ENCODE peak calls at places on chromosomes 16 and 17, in four cellular contexts. G, E, F and Q are unnamed samples.

GRCh38 chr17:82117139-82118090 is 19.4 kb upstream of the FASN start:
- DNase-seq in G (no peak), E (no peak), F (no peak), Q (no peak)

GRCh38 chr17:76485569-76485968 is 15.7 kb downstream of the RHBDF2 start:
- DNase-seq in G (peak), E (peak), F (no peak), Q (no peak)

GRCh38 chr16:23359092-23359760 is 57.1 kb downstream of the SCNN1B start:
- DNase-seq in G (no peak), E (no peak), F (no peak), Q (no peak)

GRCh38 chr17:16001498-16001897 is 1.9 kb downstream of the TTC19 start:
- DNase-seq in G (no peak), E (no peak), F (no peak), Q (no peak)

GRCh38 chr17:14068542-14069250 is 608 bp upstream of the COX10 start:
- DNase-seq in G (no peak), E (no peak), F (no peak), Q (no peak)

GRCh38 chr16:2250652-2251280 is 621 bp downstream of the ECI1 start:
- DNase-seq in G (peak), E (peak), F (no peak), Q (peak)

GRCh38 chr17:45081046-45081703 is 20.1 kb downstream of the NMT1 start:
- DNase-seq in G (no peak), E (no peak), F (no peak), Q (no peak)

GRCh38 chr16:75127713-75128415 is 11.3 kb upstream of the LDHD start:
- DNase-seq in G (no peak), E (no peak), F (no peak), Q (no peak)

GRCh38 chr17:63941162-63941561 is 9.0 kb upstream of the CD79B start:
- DNase-seq in G (no peak), E (no peak), F (no peak), Q (no peak)

GRCh38 chr17:79242393-79242792 is 167.8 kb downstream of the ENGASE start:
- DNase-seq in G (no peak), E (no peak), F (no peak), Q (no peak)

GRCh38 chr17:49748791-49749190 is 15.1 kb downstream of the FAM117A start:
- DNase-seq in G (peak), E (no peak), F (peak), Q (peak)

GRCh38 chr17:40922239-40922638 is 15.2 kb downstream of the KRT23 start:
- DNase-seq in G (no peak), E (peak), F (no peak), Q (no peak)

GRCh38 chr17:2595736-2596135 is 2.3 kb downstream of the PAFAH1B1 start:
- DNase-seq in G (no peak), E (no peak), F (no peak), Q (peak)

GRCh38 chr16:11157143-11157542 is 98.9 kb downstream of the SOCS1 start:
- DNase-seq in G (no peak), E (no peak), F (no peak), Q (no peak)

GRCh38 chr17:79866791-79867190 is 27.6 kb upstream of the CBX4 start:
- DNase-seq in G (no peak), E (no peak), F (no peak), Q (no peak)

GRCh38 chr17:37327341-37328090 is 48.3 kb upstream of the C17orf78 start:
- DNase-seq in G (no peak), E (no peak), F (no peak), Q (no peak)

GRCh38 chr16:77961811-77962210 is 60.5 kb upstream of the CLEC3A start:
- DNase-seq in G (no peak), E (no peak), F (no peak), Q (no peak)

GRCh38 chr17:33978889-33979288 is 276.2 kb upstream of the CCL2 start:
- DNase-seq in G (no peak), E (no peak), F (no peak), Q (no peak)

GRCh38 chr17:1087381-1088241 is 90.7 kb downstream of the TIMM22 start:
- DNase-seq in G (peak), E (no peak), F (no peak), Q (peak)

GRCh38 chr17:71505200-71505599 is 615.6 kb upstream of the SOX9 start:
- DNase-seq in G (no peak), E (no peak), F (no peak), Q (no peak)

GRCh38 chr17:73393962-73394361 is 82.2 kb upstream of the CDC42EP4 start:
- DNase-seq in G (no peak), E (no peak), F (no peak), Q (no peak)

GRCh38 chr17:65797809-65798208 is 236.4 kb upstream of the AXIN2 start:
- DNase-seq in G (no peak), E (peak), F (no peak), Q (no peak)